ENCODE peak calls at places on chromosomes 5 and 9, in five cellular contexts. N is stomach, M is tibial artery, B is esophagus squamous epithelium, H is pancreas. V is an unnamed sample.

GRCh38 chr5:149796025-149796424 is 65.9 kb downstream of the PPARGC1B start:
- DNase-seq in N (no peak), M (no peak), B (no peak), H (no peak), V (no peak)

GRCh38 chr9:119924736-119925135 is 555.5 kb upstream of the BRINP1 start:
- DNase-seq in N (no peak), H (no peak), B (no peak), M (no peak), V (no peak)

GRCh38 chr5:146993876-146994530 is 115.4 kb upstream of the PPP2R2B start:
- DNase-seq in B (no peak), M (no peak), N (no peak), H (no peak), V (no peak)

GRCh38 chr5:158538506-158539074 is 561.1 kb downstream of the EBF1 start:
- DNase-seq in H (no peak), M (no peak), N (no peak), B (no peak), V (no peak)

GRCh38 chr5:135441919-135442318 is 5.2 kb downstream of the DCANP1 start:
- DNase-seq in H (no peak), N (no peak), M (no peak), B (no peak), V (peak; percentile 89)

GRCh38 chr9:89497978-89498844 is at the start of gene SEMA4D:
- DNase-seq in N (peak; percentile 84), M (peak; percentile 76), B (no peak), H (peak; percentile 75), V (no peak)

GRCh38 chr9:138011951-138012500 is 134.4 kb downstream of the CACNA1B start:
- DNase-seq in B (no peak), M (no peak), H (no peak), N (no peak), V (no peak)

GRCh38 chr5:124411089-124411488 is 335.4 kb downstream of the ZNF608 start:
- DNase-seq in B (no peak), H (no peak), N (no peak), M (no peak), V (no peak)

GRCh38 chr5:151164687-151165392 is 7.3 kb upstream of the ANXA6 start:
- DNase-seq in M (peak; percentile 85), B (no peak), N (peak; percentile 82), H (peak; percentile 60), V (no peak)

GRCh38 chr5:74919487-74919886 is 53.3 kb upstream of the FAM169A start:
- DNase-seq in N (no peak), M (no peak), H (no peak), B (no peak), V (peak; percentile 81)

GRCh38 chr9:124257070-124257864 is 482 bp upstream of the NEK6 start:
- DNase-seq in H (no peak), M (peak; percentile 63), B (no peak), N (no peak), V (no peak)

GRCh38 chr5:145072880-145073279 is 762.3 kb downstream of the PRELID2 start:
- DNase-seq in B (no peak), M (no peak), N (no peak), H (no peak), V (no peak)

GRCh38 chr9:113650207-113651131 is 186.9 kb downstream of the RGS3 start:
- DNase-seq in N (no peak), M (no peak), B (no peak), H (no peak), V (no peak)

GRCh38 chr9:114434878-114435311 is 47.1 kb upstream of the AKNA start:
- DNase-seq in N (no peak), M (no peak), B (no peak), H (no peak), V (no peak)

GRCh38 chr5:87581661-87582060 is 168.9 kb upstream of the CCNH start:
- DNase-seq in H (no peak), N (no peak), B (no peak), M (no peak), V (no peak)

GRCh38 chr5:65822696-65823095 is 100.7 kb downstream of the NLN start:
- DNase-seq in M (no peak), H (no peak), N (no peak), B (no peak), V (no peak)

GRCh38 chr5:65821966-65822365 is 100.0 kb downstream of the NLN start:
- DNase-seq in H (no peak), B (no peak), N (no peak), M (no peak), V (no peak)

GRCh38 chr5:65823174-65823573 is 101.2 kb downstream of the NLN start:
- DNase-seq in N (no peak), M (no peak), B (no peak), H (no peak), V (no peak)

GRCh38 chr5:65825388-65826328 is 100.7 kb upstream of the ERBIN start:
- DNase-seq in M (no peak), B (no peak), N (no peak), H (no peak), V (no peak)

GRCh38 chr5:65823820-65824445 is 101.9 kb downstream of the NLN start:
- DNase-seq in B (no peak), N (no peak), H (no peak), M (no peak), V (no peak)
- H3K4me1 ChIP-seq in B (no peaks in the 10 kb centered on the region), N (no peaks in the 10 kb centered on the region), H (no peaks in the 10 kb centered on the region), M (no peaks in the 10 kb centered on the region), V (peaks cover 3% of the 10 kb centered on the region)

DNA sequence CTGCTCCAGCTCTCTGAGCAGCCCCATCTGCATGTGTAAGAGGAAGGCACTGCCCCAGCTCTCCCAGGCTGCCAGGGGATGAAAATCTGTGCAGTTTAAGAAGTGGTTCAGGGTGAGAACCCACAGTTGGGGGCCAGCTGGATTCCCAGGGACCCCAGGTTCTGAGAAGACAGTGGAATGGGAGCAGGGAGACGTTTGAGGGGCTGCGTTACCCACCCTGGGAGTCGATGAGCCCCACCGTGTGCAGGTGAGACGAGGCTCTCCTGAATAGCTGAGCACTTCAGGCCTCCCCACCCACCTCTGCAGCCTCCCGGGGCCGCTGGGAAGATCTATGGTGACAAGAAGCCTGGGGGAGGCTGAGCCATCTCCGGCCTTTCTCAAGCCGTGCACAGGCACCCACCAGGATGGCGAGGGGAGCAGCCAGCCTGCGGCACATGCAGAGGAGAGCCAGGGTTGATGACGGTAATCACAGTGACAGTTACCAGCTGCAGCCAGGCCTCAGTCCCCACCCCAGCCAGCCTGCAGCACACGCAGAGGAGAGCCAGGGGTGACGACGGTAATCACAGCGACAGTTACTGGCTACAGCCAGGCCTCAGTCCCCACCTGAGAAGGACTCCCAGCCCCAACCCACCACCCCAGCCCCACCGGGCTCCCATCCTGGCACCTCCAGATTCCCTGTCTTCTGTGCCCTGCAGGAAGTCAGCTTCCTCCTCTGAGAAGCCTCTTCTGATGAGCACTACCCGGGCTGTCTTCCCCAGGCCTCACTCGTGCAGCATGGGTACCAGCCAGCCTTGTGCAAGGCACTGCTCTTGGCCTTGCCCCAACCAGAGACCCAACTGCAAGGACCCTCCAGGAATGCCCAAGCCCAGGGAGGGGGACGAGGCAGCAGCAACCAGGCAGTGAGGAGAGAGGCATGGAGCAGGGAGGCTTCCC is 150.8 kb upstream of the PPP1R26 start:
- DNase-seq in N (no peak), H (no peak), B (no peak), M (no peak), V (no peak)
- H3K4me1 ChIP-seq in N (no peaks in the 10 kb centered on the region), H (no peaks in the 10 kb centered on the region), B (no peaks in the 10 kb centered on the region), M (no peaks in the 10 kb centered on the region), V (no peaks in the 10 kb centered on the region)

DNA sequence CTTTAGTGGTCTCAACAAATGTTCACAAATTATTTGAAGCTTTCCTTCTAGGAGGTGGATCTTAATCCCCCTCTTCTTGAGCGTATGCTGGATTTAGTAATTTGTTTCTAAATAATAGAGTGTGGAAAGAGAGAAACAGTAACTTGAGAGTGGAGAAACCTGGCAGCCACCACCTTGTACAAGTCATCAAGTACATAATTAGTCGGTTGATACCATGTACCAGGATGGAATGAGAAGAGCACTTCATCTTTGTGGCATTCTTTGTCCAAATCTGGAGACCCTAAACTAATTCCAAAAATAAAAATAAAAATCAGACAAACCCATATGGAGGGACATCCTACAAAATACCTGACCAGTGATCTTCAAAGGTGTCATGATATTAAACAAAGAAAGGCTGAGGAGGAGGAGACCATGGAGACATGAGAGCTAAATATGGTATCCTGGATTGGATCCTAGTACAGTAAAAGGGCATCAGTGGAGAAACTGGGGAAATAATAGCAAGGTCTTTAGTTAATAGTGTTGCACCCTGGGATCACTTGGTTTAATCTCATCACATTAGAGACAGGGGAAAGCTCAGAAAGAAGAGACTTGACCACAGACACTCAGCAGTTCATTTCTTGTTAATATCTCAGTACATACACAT is 147.9 kb downstream of the ASTN2 start:
- DNase-seq in M (no peak), B (no peak), H (no peak), N (no peak), V (no peak)
- H3K4me1 ChIP-seq in M (no peaks in the 10 kb centered on the region), B (no peaks in the 10 kb centered on the region), H (no peaks in the 10 kb centered on the region), N (no peaks in the 10 kb centered on the region), V (no peaks in the 10 kb centered on the region)

GRCh38 chr5:119302916-119303897 is 52.6 kb upstream of the TNFAIP8 start:
- DNase-seq in M (no peak), N (no peak), H (no peak), B (no peak), V (no peak)

GRCh38 chr5:119300311-119300670 is 55.5 kb upstream of the TNFAIP8 start:
- DNase-seq in M (no peak), H (no peak), N (no peak), B (no peak), V (no peak)

GRCh38 chr5:119301210-119301609 is 54.6 kb upstream of the TNFAIP8 start:
- DNase-seq in M (no peak), B (no peak), H (no peak), N (no peak), V (no peak)

GRCh38 chr5:119302449-119302848 is 53.4 kb upstream of the TNFAIP8 start:
- DNase-seq in B (no peak), N (no peak), M (no peak), H (no peak), V (no peak)

GRCh38 chr5:119301947-119302346 is 53.9 kb upstream of the TNFAIP8 start:
- DNase-seq in N (no peak), H (no peak), B (no peak), M (no peak), V (no peak)
- H3K4me1 ChIP-seq in N (peaks cover 51% of the 10 kb centered on the region), H (peaks cover 37% of the 10 kb centered on the region), B (peaks cover 9% of the 10 kb centered on the region), M (peaks cover 5% of the 10 kb centered on the region), V (peaks cover 15% of the 10 kb centered on the region)

DNA sequence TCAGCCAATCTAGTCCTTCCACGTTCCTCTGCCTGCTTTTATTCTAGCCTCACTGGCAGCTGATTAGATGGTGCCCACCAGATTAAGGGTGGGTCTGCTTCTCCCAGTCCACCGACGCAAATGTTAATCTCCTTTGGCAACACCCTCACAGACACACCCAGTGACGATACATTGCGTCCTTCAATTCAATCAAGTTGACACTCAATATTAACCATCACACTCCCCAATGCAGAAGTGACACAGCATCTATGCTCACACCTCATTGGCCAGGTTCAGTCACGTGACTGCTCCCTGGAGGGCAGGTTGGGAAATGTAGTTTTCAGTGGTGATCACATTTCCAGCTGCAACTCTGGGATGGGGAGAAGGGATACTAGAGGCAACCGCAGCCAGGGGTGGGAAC is 13.0 kb downstream of the SUSD3 start:
- DNase-seq in N (no peak), B (no peak), M (no peak), H (no peak), V (no peak)
- H3K4me1 ChIP-seq in N (peaks cover 18% of the 10 kb centered on the region), B (no peaks in the 10 kb centered on the region), M (no peaks in the 10 kb centered on the region), H (no peaks in the 10 kb centered on the region), V (peaks cover 24% of the 10 kb centered on the region)

GRCh38 chr5:143141652-143142051 is 261.8 kb downstream of the NR3C1 start:
- DNase-seq in M (no peak), H (no peak), B (no peak), N (no peak), V (no peak)
- H3K4me1 ChIP-seq in M (no peaks in the 10 kb centered on the region), H (no peaks in the 10 kb centered on the region), B (peaks cover 35% of the 10 kb centered on the region), N (peaks cover 66% of the 10 kb centered on the region), V (peaks cover 57% of the 10 kb centered on the region)

GRCh38 chr9:120932086-120932818 is 5.7 kb upstream of the TRAF1 start:
- DNase-seq in N (peak; percentile 5), H (no peak), B (no peak), M (no peak), V (no peak)
- H3K4me1 ChIP-seq in N (peaks cover 79% of the 10 kb centered on the region), H (peaks cover 22% of the 10 kb centered on the region), B (peaks cover 74% of the 10 kb centered on the region), M (peaks cover 6% of the 10 kb centered on the region), V (peaks cover 77% of the 10 kb centered on the region)